ENCODE peak calls at places on chromosomes 16 and 17, in four cellular contexts. Y is thoracic aorta; Q is CD8-positive, alpha-beta T cell; I is psoas muscle. H is an unnamed sample. For H3K4me1, the result is how much of the 10 kb centered on the place peaks cover.

GRCh38 chr16:54431997-54432367 is 145.4 kb upstream of the IRX3 start:
- DNase-seq in Y (no peak), Q (no peak), I (no peak), H (no peak)

GRCh38 chr17:13541032-13541480 is 60.7 kb downstream of the HS3ST3A1 start:
- DNase-seq in Y (no peak), Q (no peak), I (no peak), H (no peak)

GRCh38 chr17:73902416-73903181 is 258.4 kb upstream of the SDK2 start:
- DNase-seq in Y (no peak), Q (no peak), I (no peak), H (no peak)

GRCh38 chr17:33389506-33390141 is 96.5 kb upstream of the ASIC2 start:
- DNase-seq in Y (no peak), Q (no peak), I (no peak), H (no peak)

GRCh38 chr17:43940630-43941029 is 1.6 kb downstream of the PPY start:
- DNase-seq in Y (no peak), Q (no peak), I (no peak), H (no peak)

GRCh38 chr17:79135011-79135410 is 60.4 kb downstream of the ENGASE start:
- DNase-seq in Y (no peak), Q (no peak), I (no peak), H (no peak)

GRCh38 chr16:79642652-79643051 is 42.1 kb upstream of the MAF start:
- DNase-seq in Y (no peak), Q (no peak), I (no peak), H (no peak)

GRCh38 chr17:33370384-33370783 is 77.3 kb upstream of the ASIC2 start:
- DNase-seq in Y (no peak), Q (no peak), I (no peak), H (no peak)

GRCh38 chr16:67847064-67847861 is at the start of gene CENPT:
- DNase-seq in Y (no peak), Q (no peak), I (no peak), H (no peak)

DNA sequence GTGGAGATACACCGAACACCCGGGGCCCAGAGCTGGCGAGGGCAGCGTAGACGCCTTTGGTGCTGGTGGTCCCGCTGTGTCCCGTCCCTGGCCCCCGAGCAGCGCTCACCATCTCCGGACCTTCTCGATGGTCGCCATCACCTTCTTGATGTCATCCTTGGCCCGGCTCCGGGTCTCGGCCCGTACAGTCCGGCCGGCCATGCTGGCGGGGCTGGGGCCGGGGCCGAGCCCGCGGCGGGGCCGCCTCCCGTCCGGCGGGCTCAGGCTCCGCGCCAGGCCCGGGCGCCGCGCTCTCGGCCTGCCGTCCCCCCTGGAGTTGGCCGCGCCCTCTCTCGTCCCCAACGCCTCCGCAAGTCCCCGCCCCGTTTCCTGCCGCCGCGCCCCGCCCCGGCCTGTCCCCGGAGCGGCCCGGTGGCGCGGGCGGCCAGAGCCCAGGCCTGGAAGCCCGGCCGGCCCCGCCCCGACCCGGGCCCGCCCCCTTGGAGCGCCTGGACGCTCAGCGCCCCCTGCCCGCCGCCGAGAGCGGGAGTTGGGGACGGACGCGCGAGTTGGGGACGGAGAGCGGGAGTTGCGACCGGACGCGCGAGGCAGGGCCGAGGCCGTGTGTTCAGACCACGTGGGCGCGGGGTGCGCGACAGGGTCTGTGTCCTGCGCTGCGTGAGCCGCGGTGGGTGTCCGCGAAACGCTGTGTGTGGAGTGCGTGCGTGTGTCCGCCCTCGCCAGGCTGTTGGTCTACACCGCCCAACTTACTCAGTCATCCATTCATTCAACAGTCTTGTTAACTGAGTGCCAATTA is at the start of gene BCL7C:
- DNase-seq in Y (peak), Q (peak), I (peak), H (peak)
- TF ChIP-seq CTCF in Y (peak), Q (no peak), I (peak), H (peak)

GRCh38 chr17:39755550-39756375 is 18.0 kb downstream of the GRB7 start:
- DNase-seq in Y (no peak), Q (peak), I (no peak), H (no peak)
- H3K4me3 ChIP-seq in Y (no peak), Q (peak), I (no peak), H (no peak)

GRCh38 chr17:1112875-1113274 is 66.9 kb downstream of the ABR start:
- DNase-seq in Y (no peak), Q (no peak), I (no peak), H (no peak)

GRCh38 chr17:1110524-1110843 is 69.3 kb downstream of the ABR start:
- DNase-seq in Y (no peak), Q (no peak), I (no peak), H (no peak)

GRCh38 chr17:1111599-1112443 is 68.0 kb downstream of the ABR start:
- DNase-seq in Y (peak), Q (no peak), I (peak), H (no peak)

GRCh38 chr17:1109606-1110523 is 69.9 kb downstream of the ABR start:
- DNase-seq in Y (no peak), Q (no peak), I (peak), H (no peak)

GRCh38 chr17:1110844-1111598 is 68.8 kb downstream of the ABR start:
- DNase-seq in Y (peak), Q (no peak), I (peak), H (peak)
- H3K4me1 ChIP-seq in Y (half or more), Q (under half), I (under half), H (under half)

DNA sequence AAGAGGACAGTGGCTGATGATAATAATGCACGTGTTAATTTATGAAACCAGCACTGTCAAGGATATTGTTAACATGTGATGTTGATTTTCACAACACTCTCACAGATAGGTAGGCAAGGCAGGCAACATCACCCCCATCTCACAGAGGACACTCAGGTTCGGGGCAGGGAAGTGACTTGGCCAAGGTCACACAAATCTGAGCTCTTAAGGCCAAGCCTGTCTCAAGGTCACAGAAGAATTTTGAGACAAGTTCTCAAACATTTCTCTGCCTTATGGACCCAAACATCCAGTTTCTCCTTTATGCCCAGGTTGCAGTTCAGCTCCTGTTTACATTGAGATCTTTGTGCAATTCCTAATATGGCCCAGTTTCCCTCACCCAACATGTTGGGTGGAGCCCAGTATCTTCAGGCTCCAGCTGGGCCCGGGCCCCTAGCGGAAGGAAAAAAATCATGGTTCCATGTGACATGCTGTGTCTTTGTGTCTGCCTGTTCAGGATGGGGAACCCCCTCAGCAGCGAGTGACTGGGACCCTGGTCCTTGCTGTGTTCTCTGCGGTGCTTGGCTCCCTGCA is 1.3 kb downstream of the SLC2A4 start:
- DNase-seq in Y (no peak), Q (no peak), I (peak), H (no peak)
- TF ChIP-seq CTCF in Y (no peak), Q (no peak), I (no peak), H (no peak)

DNA sequence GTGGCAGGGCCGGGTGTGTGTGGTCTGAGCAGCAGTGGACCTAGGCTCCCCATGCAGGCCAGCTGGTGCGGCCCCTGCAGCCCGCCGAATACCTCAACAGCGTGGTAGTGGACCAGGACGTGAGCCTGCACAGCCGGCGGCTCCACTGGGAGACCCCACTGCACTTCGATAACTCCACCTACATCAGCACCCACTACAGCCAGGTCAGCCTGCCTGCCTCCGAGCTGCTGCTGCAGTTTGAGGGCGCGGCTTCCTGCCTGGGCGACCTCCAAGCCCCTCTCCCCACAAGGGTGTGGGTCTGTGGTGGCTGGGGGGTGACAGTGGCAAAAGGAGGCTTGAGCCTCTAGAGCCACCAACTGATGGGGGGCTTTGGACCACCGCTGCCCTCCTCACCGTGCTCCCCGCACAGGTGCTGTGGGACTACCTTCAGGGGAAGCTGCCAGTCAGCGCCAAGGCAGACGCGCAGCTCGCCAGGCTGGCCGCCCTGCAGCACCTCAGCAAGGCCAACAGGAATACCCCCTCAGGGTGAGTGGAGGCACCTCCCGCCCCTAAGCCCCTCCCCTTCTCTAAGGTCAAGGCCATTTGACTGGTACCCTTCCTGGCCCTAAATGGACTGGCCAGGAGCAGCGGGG is 8.4 kb upstream of the SMIM5 start:
- DNase-seq in Y (no peak), Q (no peak), I (no peak), H (no peak)
- H3K4me3 ChIP-seq in Y (no peak), Q (no peak), I (no peak), H (no peak)

GRCh38 chr16:85560932-85561247 is 52.2 kb upstream of the GSE1 start:
- DNase-seq in Y (no peak), Q (no peak), I (no peak), H (no peak)

GRCh38 chr16:85563031-85563430 is 50.1 kb upstream of the GSE1 start:
- DNase-seq in Y (no peak), Q (no peak), I (no peak), H (no peak)

GRCh38 chr16:85561248-85562101 is 51.6 kb upstream of the GSE1 start:
- DNase-seq in Y (no peak), Q (no peak), I (no peak), H (no peak)

GRCh38 chr16:85563515-85564276 is 49.4 kb upstream of the GSE1 start:
- DNase-seq in Y (no peak), Q (no peak), I (peak), H (no peak)

GRCh38 chr16:85562102-85562786 is 50.9 kb upstream of the GSE1 start:
- DNase-seq in Y (no peak), Q (no peak), I (no peak), H (no peak)
- H3K4me1 ChIP-seq in Y (under half), Q (under half), I (under half), H (under half)